ENCODE peak calls at places on chromosomes 1 and 21, in seven cellular contexts. Y, P, R, M, G, U and D are unnamed samples.
A peak's percentile ranks its signal among the peaks of the same experiment; 100 is the strongest.

GRCh38 chr1:156490401-156491032 is 10.1 kb downstream of the MEF2D start:
- DNase-seq in Y (peak; percentile 38), P (peak; percentile 82), R (no peak), M (peak; percentile 60), G (no peak), U (peak; percentile 57), D (peak; percentile 87)

GRCh38 chr1:37127254-37127748 is 93.0 kb upstream of the GRIK3 start:
- DNase-seq in Y (no peak), P (no peak), R (no peak), M (no peak), G (no peak), U (no peak), D (no peak)

GRCh38 chr1:159121526-159121925 is 45.0 kb upstream of the AIM2 start:
- DNase-seq in Y (no peak), P (no peak), R (no peak), M (no peak), G (no peak), U (no peak), D (no peak)

GRCh38 chr1:248114890-248115289 is 19.9 kb downstream of the OR2L13 start:
- DNase-seq in Y (no peak), P (no peak), R (no peak), M (no peak), G (no peak), U (no peak), D (no peak)

GRCh38 chr21:45886610-45887026 is 95.0 kb upstream of the COL6A1 start:
- DNase-seq in Y (no peak), P (no peak), R (peak; percentile 39), M (no peak), G (no peak), U (no peak), D (no peak)

GRCh38 chr1:232517204-232517603 is 112.7 kb downstream of the SIPA1L2 start:
- DNase-seq in Y (no peak), P (no peak), R (no peak), M (no peak), G (no peak), U (no peak), D (no peak)

GRCh38 chr1:166884040-166884642 is 8.1 kb upstream of the TADA1 start:
- DNase-seq in Y (peak; percentile 53), P (peak; percentile 37), R (no peak), M (no peak), G (peak; percentile 77), U (peak; percentile 27), D (no peak)

GRCh38 chr1:115227683-115228082 is 110.4 kb downstream of the NGF start:
- DNase-seq in Y (no peak), P (no peak), R (no peak), M (no peak), G (no peak), U (no peak), D (no peak)

GRCh38 chr1:6052543-6053205 is 7.0 kb downstream of the KCNAB2 start:
- DNase-seq in Y (peak; percentile 54), P (peak; percentile 74), R (no peak), M (peak; percentile 19), G (no peak), U (peak; percentile 37), D (no peak)

GRCh38 chr21:42651515-42652401 is 1.7 kb upstream of the PDE9A start:
- DNase-seq in Y (peak; percentile 78), P (no peak), R (peak; percentile 43), M (no peak), G (no peak), U (no peak), D (no peak)

GRCh38 chr21:43631411-43632107 is 27.7 kb downstream of the HSF2BP start:
- DNase-seq in Y (no peak), P (no peak), R (no peak), M (no peak), G (no peak), U (no peak), D (no peak)

GRCh38 chr1:39507230-39507928 is 15.9 kb downstream of the BMP8A start:
- DNase-seq in Y (no peak), P (no peak), R (no peak), M (no peak), G (peak; percentile 42), U (no peak), D (no peak)

GRCh38 chr1:233664804-233665574 is 51.1 kb downstream of the KCNK1 start:
- DNase-seq in Y (no peak), P (no peak), R (no peak), M (no peak), G (no peak), U (no peak), D (no peak)

GRCh38 chr1:241638091-241638682 is 2.0 kb downstream of the CHML start:
- DNase-seq in Y (no peak), P (no peak), R (no peak), M (no peak), G (no peak), U (no peak), D (no peak)

GRCh38 chr1:214029796-214030195 is 42.0 kb downstream of the PROX1 start:
- DNase-seq in Y (no peak), P (peak; percentile 42), R (no peak), M (no peak), G (no peak), U (no peak), D (no peak)

GRCh38 chr1:214027498-214027897 is 39.7 kb downstream of the PROX1 start:
- DNase-seq in Y (no peak), P (no peak), R (no peak), M (no peak), G (no peak), U (no peak), D (no peak)

GRCh38 chr1:214028095-214028494 is 40.3 kb downstream of the PROX1 start:
- DNase-seq in Y (no peak), P (no peak), R (no peak), M (no peak), G (no peak), U (no peak), D (no peak)

GRCh38 chr1:214028999-214029406 is 41.2 kb downstream of the PROX1 start:
- DNase-seq in Y (no peak), P (no peak), R (no peak), M (no peak), G (no peak), U (no peak), D (no peak)

DNA sequence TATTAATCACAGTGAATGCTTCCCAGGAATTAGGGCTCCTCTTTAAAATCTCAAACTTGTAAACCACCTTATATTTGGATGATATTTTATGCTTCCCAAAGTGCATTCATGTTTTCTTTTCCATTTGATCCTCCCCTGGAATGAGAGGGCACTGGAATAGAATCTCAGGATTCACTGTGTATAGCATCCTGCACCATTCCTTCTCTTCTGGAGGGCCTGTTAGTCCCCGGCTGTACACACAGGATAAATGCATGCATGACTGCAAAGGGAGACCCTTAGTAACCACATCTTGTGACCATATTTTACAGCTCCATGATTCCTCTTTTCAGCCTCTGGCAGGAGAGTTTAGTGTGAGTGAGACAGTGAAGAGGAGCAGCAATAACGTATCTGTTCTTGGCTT is 40.8 kb downstream of the PROX1 start:
- DNase-seq in Y (no peak), P (no peak), R (no peak), M (no peak), G (no peak), U (no peak), D (no peak)
- H3K4me1 ChIP-seq in Y (no peaks in the 10 kb centered on the region), P (peaks cover 28% of the 10 kb centered on the region), R (no peaks in the 10 kb centered on the region), M (no peaks in the 10 kb centered on the region), G (peaks cover 37% of the 10 kb centered on the region), U (no peaks in the 10 kb centered on the region), D (no peaks in the 10 kb centered on the region)

GRCh38 chr1:225004396-225004795 is 74.9 kb downstream of the DNAH14 start:
- DNase-seq in Y (no peak), P (no peak), R (no peak), M (no peak), G (no peak), U (no peak), D (no peak)
- TF ChIP-seq CTCF in Y (no peak), P (no peak), R (peak; percentile 6), M (peak; percentile 16), G (no peak), U (no peak), D (no peak)

GRCh38 chr1:119631433-119632102 is 16.5 kb downstream of the ZNF697 start:
- DNase-seq in Y (peak; percentile 84), P (peak; percentile 92), R (peak; percentile 75), M (no peak), G (peak; percentile 96), U (peak; percentile 86), D (peak; percentile 83)

GRCh38 chr1:119632103-119632490 is 16.0 kb downstream of the ZNF697 start:
- DNase-seq in Y (no peak), P (peak; percentile 37), R (no peak), M (no peak), G (no peak), U (no peak), D (no peak)

GRCh38 chr1:119633575-119634325 is 14.3 kb downstream of the ZNF697 start:
- DNase-seq in Y (no peak), P (no peak), R (no peak), M (no peak), G (no peak), U (no peak), D (no peak)

GRCh38 chr1:119632836-119633235 is 15.2 kb downstream of the ZNF697 start:
- DNase-seq in Y (no peak), P (no peak), R (no peak), M (no peak), G (no peak), U (no peak), D (no peak)

DNA sequence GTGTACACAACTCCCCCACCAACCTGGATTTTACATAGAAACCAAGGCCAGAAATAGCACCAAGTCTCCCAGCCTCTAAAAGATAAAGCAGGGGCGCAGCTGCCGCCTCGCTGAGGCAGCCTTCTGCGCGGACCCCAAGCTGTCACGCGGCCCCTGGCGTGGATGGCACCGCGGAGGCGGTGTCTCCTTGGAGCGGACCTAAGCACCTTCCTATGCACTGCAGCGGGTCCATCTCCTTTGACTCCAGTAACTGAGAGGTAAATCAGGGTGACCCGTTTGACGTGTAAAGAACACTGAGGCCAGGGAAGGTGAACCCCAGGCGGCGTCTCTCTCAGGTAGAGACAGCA is 17.0 kb downstream of the ZNF697 start:
- DNase-seq in Y (no peak), P (no peak), R (no peak), M (no peak), G (no peak), U (no peak), D (no peak)
- H3K4me1 ChIP-seq in Y (peaks cover 17% of the 10 kb centered on the region), P (peaks cover 97% of the 10 kb centered on the region), R (peaks cover 5% of the 10 kb centered on the region), M (no peaks in the 10 kb centered on the region), G (peaks cover 48% of the 10 kb centered on the region), U (no peaks in the 10 kb centered on the region), D (peaks cover 40% of the 10 kb centered on the region)

DNA sequence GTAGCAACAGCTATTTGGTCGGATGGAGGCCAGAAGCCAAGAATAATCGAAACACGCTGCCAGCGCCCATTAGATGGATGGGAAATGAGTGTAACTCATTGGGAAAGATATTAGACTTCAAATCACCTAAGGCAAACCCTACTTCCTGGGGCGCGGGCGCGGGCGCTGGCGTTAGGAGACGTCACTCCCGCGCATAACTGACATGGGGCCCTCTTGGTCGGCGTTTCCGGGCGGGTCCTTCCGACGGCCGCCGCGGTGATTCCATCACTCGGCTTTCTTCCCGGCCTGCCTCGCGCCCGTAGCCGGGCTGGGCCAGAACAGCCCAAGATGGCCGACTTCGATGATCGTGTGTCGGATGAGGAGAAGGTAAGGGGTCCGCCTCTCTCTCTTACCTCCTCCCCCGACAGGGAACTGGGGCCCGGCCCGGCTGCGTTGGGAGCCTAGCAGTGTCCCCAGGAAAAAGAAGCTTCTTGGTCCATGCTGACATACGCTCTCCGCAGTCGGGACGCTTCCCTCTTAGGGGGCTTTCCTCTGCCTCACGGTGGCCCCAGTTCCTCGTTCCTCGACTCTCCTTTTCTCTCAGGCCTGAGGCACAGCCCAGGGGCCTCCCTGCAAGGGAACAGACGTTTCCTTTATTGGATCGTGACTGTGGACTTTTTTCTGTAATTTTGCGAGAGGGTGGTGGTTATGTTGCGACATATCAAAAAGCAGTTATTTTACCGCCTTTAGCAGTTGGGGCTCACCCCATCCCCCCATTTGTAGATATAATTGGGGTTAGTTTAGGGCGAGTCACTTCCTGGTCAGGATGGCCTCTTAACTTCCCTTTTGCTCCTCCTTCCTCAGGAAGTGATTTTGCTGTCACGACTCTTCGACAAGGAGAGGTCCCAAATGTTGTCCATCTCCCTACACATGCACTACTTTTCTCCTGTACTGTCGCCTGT is at the start of gene CAPZA1:
- DNase-seq in Y (peak; percentile 95), P (peak; percentile 92), R (peak; percentile 91), M (peak; percentile 67), G (peak; percentile 96), U (peak; percentile 88), D (peak; percentile 89)
- TF ChIP-seq CTCF in Y (no peak), P (no peak), R (no peak), M (no peak), G (no peak), U (no peak), D (no peak)